ENCODE peak calls at places on chromosomes 4 and X, in nine cellular contexts. X is RWPE1; Q is BE2C; Z is HCEC 1CT; O is RPMI8226; G is immature natural killer cell; P is uterus; H is progenitor cell of endocrine pancreas; N is CD8-positive, alpha-beta T cell. Y is an unnamed sample.

GRCh38 chrX:25807022-25807421 is 331.1 kb upstream of the MAGEB18 start:
- DNase-seq in H (no peak), P (no peak), Q (no peak), Z (no peak), X (no peak), N (no peak), G (no peak), O (no peak), Y (no peak)

GRCh38 chrX:37905436-37906147 is 58.2 kb upstream of the DYNLT3 start:
- DNase-seq in Z (no peak), N (no peak), X (no peak), Q (peak; percentile 76), G (no peak), O (peak; percentile 9), P (peak; percentile 14), H (peak; percentile 48), Y (peak; percentile 78)

GRCh38 chr4:93396274-93396673 is 432.3 kb upstream of the ATOH1 start:
- DNase-seq in X (peak; percentile 32), P (no peak), Z (peak; percentile 21), H (no peak), G (no peak), N (no peak), O (no peak), Q (no peak), Y (peak; percentile 73)

GRCh38 chrX:123590842-123591491 is 141.9 kb downstream of the THOC2 start:
- DNase-seq in G (no peak), P (no peak), N (no peak), O (peak; percentile 59), Z (peak; percentile 3), H (no peak), X (peak; percentile 20), Q (no peak), Y (peak; percentile 22)

GRCh38 chr4:147984065-147984777 is 252.3 kb downstream of the ARHGAP10 start:
- DNase-seq in N (no peak), O (peak; percentile 19), Q (peak; percentile 57), G (peak; percentile 30), P (no peak), Z (peak; percentile 13), H (no peak), X (peak; percentile 53), Y (peak; percentile 55)

GRCh38 chr4:1983846-1984405 is 24.8 kb downstream of the NELFA start:
- DNase-seq in G (no peak), H (no peak), Q (peak; percentile 90), O (no peak), Z (no peak), N (no peak), X (no peak), P (no peak), Y (no peak)

GRCh38 chrX:39453847-39454645 is 643.7 kb downstream of the BCOR start:
- DNase-seq in P (no peak), H (no peak), N (no peak), G (no peak), O (no peak), Z (no peak), X (no peak), Q (no peak), Y (no peak)

GRCh38 chr4:86132459-86132858 is 227.4 kb downstream of the MAPK10 start:
- DNase-seq in Q (no peak), O (no peak), X (no peak), H (no peak), P (no peak), G (no peak), Z (no peak), N (no peak), Y (no peak)

GRCh38 chr4:53920116-53920515 is 144.3 kb downstream of the CHIC2 start:
- DNase-seq in P (no peak), X (no peak), N (no peak), Z (no peak), H (no peak), G (no peak), Q (no peak), O (no peak), Y (no peak)

Y was measured in astrocyte of the spinal cord.